ENCODE peak calls at places on chromosomes 2 and 18, in five cellular contexts. S is heart right ventricle, H is tibial nerve, Z is AG04450, B is A549. W is an unnamed sample.

GRCh38 chr2:168976034-168976654 is 55.0 kb downstream of the ABCB11 start:
- DNase-seq in S (no peak), H (no peak), Z (no peak), B (no peak), W (no peak)

GRCh38 chr2:63553049-63553448 is 35.2 kb downstream of the WDPCP start:
- DNase-seq in S (no peak), H (no peak), Z (no peak), B (no peak), W (no peak)

GRCh38 chr2:186348200-186348599 is 137.9 kb upstream of the ZC3H15 start:
- DNase-seq in S (no peak), H (no peak), Z (no peak), B (no peak), W (no peak)

GRCh38 chr2:20349457-20350034 is 1.1 kb downstream of the PUM2 start:
- DNase-seq in S (no peak), H (no peak), Z (no peak), B (peak), W (no peak)

GRCh38 chr2:241762321-241762932 is 14.2 kb upstream of the GAL3ST2 start:
- DNase-seq in S (no peak), H (no peak), Z (no peak), B (no peak), W (no peak)

GRCh38 chr2:22616031-22616430 is 768.9 kb upstream of the KLHL29 start:
- DNase-seq in S (no peak), H (no peak), Z (no peak), B (no peak), W (no peak)

GRCh38 chr2:51859260-51859659 is 827.3 kb upstream of the NRXN1 start:
- DNase-seq in S (no peak), H (no peak), Z (no peak), B (no peak), W (no peak)

GRCh38 chr2:102461188-102461587 is 11.8 kb upstream of the SLC9A4 start:
- DNase-seq in S (no peak), H (no peak), Z (no peak), B (no peak), W (no peak)

GRCh38 chr2:63765117-63765516 is 76.6 kb upstream of the UGP2 start:
- DNase-seq in S (no peak), H (no peak), Z (no peak), B (no peak), W (no peak)

GRCh38 chr2:46187112-46187618 is 110.0 kb upstream of the EPAS1 start:
- DNase-seq in S (peak), H (no peak), Z (peak), B (no peak), W (no peak)

GRCh38 chr2:151033454-151034248 is 228.0 kb downstream of the RBM43 start:
- DNase-seq in S (no peak), H (no peak), Z (no peak), B (no peak), W (no peak)

GRCh38 chr18:24266124-24266523 is 127.3 kb downstream of the CABYR start:
- DNase-seq in S (no peak), H (no peak), Z (no peak), B (no peak), W (no peak)

GRCh38 chr2:232588680-232589585 is 38.4 kb downstream of the EIF4E2 start:
- DNase-seq in S (peak), H (no peak), Z (peak), B (peak), W (no peak)

GRCh38 chr2:4353668-4354067 is 650.3 kb downstream of the DCDC2C start:
- DNase-seq in S (no peak), H (no peak), Z (no peak), B (no peak), W (no peak)

GRCh38 chr2:121627525-121628050 is 21.7 kb downstream of the CLASP1 start:
- DNase-seq in S (no peak), H (no peak), Z (no peak), B (no peak), W (no peak)

GRCh38 chr2:88179228-88179679 is 9.1 kb downstream of the THNSL2 start:
- DNase-seq in S (no peak), H (no peak), Z (no peak), B (no peak), W (no peak)

GRCh38 chr2:99615247-99615771 is 125.5 kb upstream of the REV1 start:
- DNase-seq in S (no peak), H (no peak), Z (no peak), B (peak), W (peak)

GRCh38 chr18:79540161-79540913 is 139.3 kb upstream of the CTDP1 start:
- DNase-seq in S (no peak), H (no peak), Z (no peak), B (no peak), W (no peak)

GRCh38 chr18:5449858-5450509 is 93.8 kb downstream of the EPB41L3 start:
- DNase-seq in S (no peak), H (no peak), Z (no peak), B (no peak), W (no peak)

GRCh38 chr2:218407717-218408116 is 8.0 kb downstream of the CTDSP1 start:
- DNase-seq in S (no peak), H (no peak), Z (no peak), B (no peak), W (no peak)

GRCh38 chr2:150147889-150148683 is 339.4 kb downstream of the RND3 start:
- DNase-seq in S (no peak), H (no peak), Z (no peak), B (no peak), W (no peak)

GRCh38 chr2:96730212-96730611 is 9.7 kb downstream of the LMAN2L start:
- DNase-seq in S (no peak), H (no peak), Z (no peak), B (no peak), W (no peak)

GRCh38 chr2:143132360-143132759 is 3.1 kb downstream of the ARHGAP15 start:
- DNase-seq in S (no peak), H (no peak), Z (no peak), B (no peak), W (no peak)

GRCh38 chr2:18245375-18245774 is 315.1 kb downstream of the RDH14 start:
- DNase-seq in S (peak), H (no peak), Z (no peak), B (no peak), W (no peak)

GRCh38 chr2:240566203-240567136 is 1.8 kb upstream of the RNPEPL1 start:
- DNase-seq in S (peak), H (peak), Z (no peak), B (peak), W (peak)
- H3K27ac ChIP-seq in S (peak), H (peak), Z (peak), B (peak), W (peak)

GRCh38 chr18:36419913-36420531 is 122.5 kb downstream of the FHOD3 start:
- DNase-seq in S (no peak), H (no peak), Z (no peak), B (peak), W (no peak)
- H3K27ac ChIP-seq in S (peak), H (no peak), Z (no peak), B (no peak), W (no peak)

DNA sequence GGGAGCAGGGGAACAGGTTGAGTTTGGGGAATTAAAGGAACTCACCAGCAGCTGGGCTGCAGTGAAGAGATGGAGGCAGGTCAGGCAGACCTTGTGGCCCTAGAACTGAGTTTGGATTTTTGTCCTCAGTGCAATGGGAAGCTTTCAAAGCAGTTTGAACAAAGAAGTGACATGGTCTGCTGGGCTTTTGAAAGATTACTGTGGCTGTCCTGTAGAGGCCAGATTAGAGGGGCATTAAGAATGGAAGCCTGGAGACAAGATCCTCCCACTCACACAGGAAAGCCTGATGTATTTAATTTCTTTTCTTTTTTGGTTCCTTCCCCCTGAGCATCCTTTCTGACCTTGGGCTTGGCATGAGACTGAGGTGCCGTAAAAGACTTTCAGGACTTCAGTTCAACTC is 118.2 kb upstream of the LHCGR start:
- DNase-seq in S (no peak), H (no peak), Z (no peak), B (no peak), W (no peak)
- H3K27ac ChIP-seq in S (no peak), H (no peak), Z (no peak), B (no peak), W (no peak)

DNA sequence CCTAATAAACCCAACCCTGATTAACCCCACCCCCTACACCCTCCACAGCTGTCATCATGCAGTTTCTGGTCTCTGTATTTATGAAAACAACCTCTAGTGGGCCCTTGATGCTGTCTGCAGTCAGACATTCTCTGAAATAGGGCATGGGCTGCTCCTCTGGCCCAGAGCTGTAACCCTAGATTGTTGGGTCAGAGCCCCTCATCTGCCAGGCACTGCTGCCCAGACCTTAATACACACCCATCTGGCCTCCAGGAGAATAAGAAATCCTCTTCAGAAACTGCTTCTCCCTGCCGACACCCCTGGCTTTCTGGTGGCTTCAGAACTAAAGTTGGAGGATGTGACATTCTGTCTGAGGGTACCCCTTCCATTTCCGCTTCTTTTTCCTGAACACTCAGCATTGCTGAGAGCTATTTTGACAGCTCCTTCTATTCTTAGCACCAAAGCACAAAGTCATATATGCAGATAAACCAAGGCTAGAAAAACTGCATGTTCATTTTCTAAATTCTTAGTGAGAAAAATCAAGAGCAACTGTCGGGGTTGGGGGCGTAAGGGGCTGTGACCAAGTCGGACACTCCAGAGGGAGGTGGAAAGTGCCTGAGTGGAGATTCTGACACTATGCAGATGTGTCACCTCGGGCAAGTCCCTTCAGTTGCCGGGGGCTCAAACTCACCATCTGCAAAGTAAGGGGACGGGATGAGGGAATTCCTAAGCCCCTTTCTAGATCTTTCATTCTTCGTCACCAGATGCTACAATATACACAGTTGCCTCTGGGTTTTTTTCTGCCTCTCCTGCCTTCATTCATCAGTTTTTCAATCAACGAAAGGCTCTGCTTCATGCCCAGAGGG is 28.7 kb downstream of the SRSF7 start:
- DNase-seq in S (no peak), H (no peak), Z (no peak), B (no peak), W (no peak)
- H3K27ac ChIP-seq in S (peak), H (no peak), Z (no peak), B (no peak), W (no peak)

GRCh38 chr18:49206717-49207116 is 253.7 kb downstream of the DYM start:
- DNase-seq in S (no peak), H (no peak), Z (no peak), B (no peak), W (no peak)
- H3K27ac ChIP-seq in S (no peak), H (no peak), Z (no peak), B (no peak), W (no peak)

DNA sequence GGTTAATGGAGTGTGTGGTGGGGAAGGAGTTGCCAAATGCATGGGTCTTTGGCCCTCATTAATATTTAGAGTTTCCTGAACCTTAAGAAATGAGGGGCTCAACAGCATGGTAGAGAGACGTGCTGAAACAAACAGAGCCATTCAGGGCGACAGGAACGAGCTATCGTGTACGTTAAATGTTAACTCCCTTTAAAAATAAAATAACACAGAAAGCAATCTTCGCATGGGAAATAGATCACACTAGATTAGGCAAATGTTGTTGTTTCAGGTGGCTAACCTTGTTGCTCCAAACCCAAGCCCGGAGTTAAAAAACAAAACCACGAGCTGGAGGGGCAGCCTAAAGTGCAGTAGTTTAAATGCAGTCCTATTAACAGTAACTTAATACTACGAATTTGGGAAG is 177.4 kb upstream of the TRIB2 start:
- DNase-seq in S (no peak), H (no peak), Z (no peak), B (no peak), W (no peak)
- H3K27ac ChIP-seq in S (peak), H (no peak), Z (no peak), B (no peak), W (no peak)

W was measured in substantia nigra.